ENCODE peak calls at places on chromosomes 1 and 21, in ten cellular contexts. G, V, P, W, E, J, N, H, M and F are unnamed samples.

GRCh38 chr1:28112388-28113311 is 24.2 kb upstream of the EYA3 start:
- DNase-seq in G (no peak), V (no peak), P (no peak), W (no peak), E (no peak), J (no peak), N (no peak), H (no peak), M (peak), F (no peak)

GRCh38 chr1:72918939-72919338 is 636.6 kb upstream of the NEGR1 start:
- DNase-seq in G (no peak), V (no peak), P (no peak), W (no peak), E (no peak), J (no peak), N (no peak), H (no peak), M (no peak), F (no peak)

GRCh38 chr1:234726359-234726836 is 116.4 kb upstream of the IRF2BP2 start:
- DNase-seq in G (no peak), V (no peak), P (no peak), W (no peak), E (no peak), J (no peak), N (no peak), H (no peak), M (no peak), F (no peak)

GRCh38 chr1:116769561-116769977 is 15.3 kb downstream of the CD2 start:
- DNase-seq in G (no peak), V (no peak), P (no peak), W (no peak), E (no peak), J (no peak), N (peak), H (no peak), M (peak), F (no peak)

GRCh38 chr1:170707959-170708666 is 44.2 kb downstream of the PRRX1 start:
- DNase-seq in G (no peak), V (no peak), P (no peak), W (no peak), E (peak), J (no peak), N (peak), H (no peak), M (peak), F (no peak)

GRCh38 chr1:94254073-94254810 is 16.9 kb upstream of the ARHGAP29 start:
- DNase-seq in G (no peak), V (no peak), P (no peak), W (no peak), E (no peak), J (no peak), N (no peak), H (no peak), M (peak), F (no peak)

GRCh38 chr1:65308781-65309316 is 494 bp upstream of the DNAJC6 start:
- DNase-seq in G (no peak), V (no peak), P (no peak), W (no peak), E (no peak), J (no peak), N (no peak), H (no peak), M (no peak), F (no peak)

GRCh38 chr1:184673305-184673704 is 81.4 kb downstream of the EDEM3 start:
- DNase-seq in G (no peak), V (no peak), P (no peak), W (no peak), E (no peak), J (no peak), N (no peak), H (no peak), M (no peak), F (no peak)

GRCh38 chr1:61121631-61122030 is 39.3 kb downstream of the NFIA start:
- DNase-seq in G (no peak), V (no peak), P (no peak), W (no peak), E (no peak), J (no peak), N (no peak), H (no peak), M (peak), F (no peak)

GRCh38 chr21:32143222-32143939 is 135.5 kb downstream of the MIS18A start:
- DNase-seq in G (no peak), V (no peak), P (peak), W (no peak), E (no peak), J (no peak), N (peak), H (no peak), M (no peak), F (no peak)

GRCh38 chr1:51423098-51423821 is 92.9 kb upstream of the TTC39A start:
- DNase-seq in G (no peak), V (peak), P (no peak), W (peak), E (no peak), J (no peak), N (peak), H (no peak), M (peak), F (no peak)

GRCh38 chr1:56532359-56532696 is 47.0 kb downstream of the PLPP3 start:
- DNase-seq in G (no peak), V (no peak), P (no peak), W (no peak), E (peak), J (no peak), N (no peak), H (no peak), M (no peak), F (no peak)

GRCh38 chr1:97160796-97161195 is 439.2 kb downstream of the PTBP2 start:
- DNase-seq in G (no peak), V (no peak), P (no peak), W (no peak), E (no peak), J (no peak), N (no peak), H (no peak), M (peak), F (no peak)

GRCh38 chr1:210246447-210246846 is 13.9 kb downstream of the SERTAD4 start:
- DNase-seq in G (no peak), V (no peak), P (no peak), W (no peak), E (peak), J (no peak), N (no peak), H (no peak), M (peak), F (no peak)